ENCODE peak calls at places on chromosomes 7 and 10, in five cellular contexts. One of them, this sample, is unnamed.

GRCh38 chr7:7428806-7429205 is 106.9 kb downstream of the COL28A1 start:
- DNase-seq in KG1: no peak
- DNase-seq in HEK293T: no peak
- DNase-seq in BE2C: no peak
- DNase-seq in fibroblast of lung: peak
- DNase-seq in this sample: no peak

GRCh38 chr7:46972205-46972604 is 609.7 kb downstream of the TNS3 start:
- DNase-seq in KG1: no peak
- DNase-seq in HEK293T: no peak
- DNase-seq in BE2C: no peak
- DNase-seq in fibroblast of lung: peak
- DNase-seq in this sample: no peak

GRCh38 chr10:61389887-61390286 is 63.3 kb downstream of the TMEM26 start:
- DNase-seq in KG1: no peak
- DNase-seq in HEK293T: no peak
- DNase-seq in BE2C: no peak
- DNase-seq in fibroblast of lung: no peak
- DNase-seq in this sample: no peak

GRCh38 chr10:76285012-76285411 is 853.6 kb downstream of the LRMDA start:
- DNase-seq in KG1: no peak
- DNase-seq in HEK293T: no peak
- DNase-seq in BE2C: no peak
- DNase-seq in fibroblast of lung: peak
- DNase-seq in this sample: no peak

GRCh38 chr7:153886506-153887391 is 165.4 kb upstream of the DPP6 start:
- DNase-seq in KG1: no peak
- DNase-seq in HEK293T: no peak
- DNase-seq in BE2C: peak
- DNase-seq in fibroblast of lung: no peak
- DNase-seq in this sample: no peak

GRCh38 chr7:128104109-128104742 is 73.0 kb upstream of the LRRC4 start:
- DNase-seq in KG1: no peak
- DNase-seq in HEK293T: no peak
- DNase-seq in BE2C: peak
- DNase-seq in fibroblast of lung: peak
- DNase-seq in this sample: peak

GRCh38 chr7:115297651-115298050 is 375.8 kb downstream of the MDFIC start:
- DNase-seq in KG1: no peak
- DNase-seq in HEK293T: peak
- DNase-seq in BE2C: peak
- DNase-seq in fibroblast of lung: peak
- DNase-seq in this sample: no peak

GRCh38 chr10:124127965-124128810 is 34.8 kb upstream of the CHST15 start:
- DNase-seq in KG1: no peak
- DNase-seq in HEK293T: no peak
- DNase-seq in BE2C: no peak
- DNase-seq in fibroblast of lung: no peak
- DNase-seq in this sample: no peak

GRCh38 chr10:123808873-123809272 is 82.7 kb downstream of the CPXM2 start:
- DNase-seq in KG1: no peak
- DNase-seq in HEK293T: no peak
- DNase-seq in BE2C: no peak
- DNase-seq in fibroblast of lung: no peak
- DNase-seq in this sample: no peak

GRCh38 chr10:842795-843194 is 88.7 kb downstream of the LARP4B start:
- DNase-seq in KG1: no peak
- DNase-seq in HEK293T: no peak
- DNase-seq in BE2C: no peak
- DNase-seq in fibroblast of lung: no peak
- DNase-seq in this sample: no peak

GRCh38 chr7:116876664-116877442 is 14.5 kb downstream of the CAPZA2 start:
- DNase-seq in KG1: no peak
- DNase-seq in HEK293T: no peak
- DNase-seq in BE2C: peak
- DNase-seq in fibroblast of lung: peak
- DNase-seq in this sample: peak

GRCh38 chr7:23490357-23491131 is 20.3 kb upstream of the IGF2BP3 start:
- DNase-seq in KG1: no peak
- DNase-seq in HEK293T: no peak
- DNase-seq in BE2C: peak
- DNase-seq in fibroblast of lung: peak
- DNase-seq in this sample: no peak

GRCh38 chr10:119770928-119771327 is 45.1 kb downstream of the INPP5F start:
- DNase-seq in KG1: no peak
- DNase-seq in HEK293T: no peak
- DNase-seq in BE2C: no peak
- DNase-seq in fibroblast of lung: peak
- DNase-seq in this sample: no peak

GRCh38 chr10:43809211-43809930 is 160.7 kb upstream of the ZNF32 start:
- DNase-seq in KG1: no peak
- DNase-seq in HEK293T: no peak
- DNase-seq in BE2C: no peak
- DNase-seq in fibroblast of lung: peak
- DNase-seq in this sample: no peak

GRCh38 chr10:131758062-131758941 is 142.5 kb upstream of the PPP2R2D start:
- DNase-seq in KG1: no peak
- DNase-seq in HEK293T: no peak
- DNase-seq in BE2C: no peak
- DNase-seq in fibroblast of lung: no peak
- DNase-seq in this sample: no peak

GRCh38 chr7:23907012-23907411 is 197.0 kb downstream of the STK31 start:
- DNase-seq in KG1: no peak
- DNase-seq in HEK293T: no peak
- DNase-seq in BE2C: no peak
- DNase-seq in fibroblast of lung: no peak
- DNase-seq in this sample: no peak

GRCh38 chr10:112793197-112793921 is 156.7 kb upstream of the TCF7L2 start:
- DNase-seq in KG1: no peak
- DNase-seq in HEK293T: no peak
- DNase-seq in BE2C: no peak
- DNase-seq in fibroblast of lung: peak
- DNase-seq in this sample: no peak

GRCh38 chr10:132440791-132441565 is 44.0 kb downstream of the PWWP2B start:
- DNase-seq in KG1: no peak
- DNase-seq in HEK293T: no peak
- DNase-seq in BE2C: no peak
- DNase-seq in fibroblast of lung: no peak
- DNase-seq in this sample: no peak

GRCh38 chr7:15687645-15688025 is 1.2 kb upstream of the MEOX2 start:
- DNase-seq in KG1: no peak
- DNase-seq in HEK293T: no peak
- DNase-seq in BE2C: no peak
- DNase-seq in fibroblast of lung: no peak
- DNase-seq in this sample: peak

GRCh38 chr7:158111556-158111880 is 476.1 kb downstream of the PTPRN2 start:
- DNase-seq in KG1: no peak
- DNase-seq in HEK293T: no peak
- DNase-seq in BE2C: no peak
- DNase-seq in fibroblast of lung: no peak
- DNase-seq in this sample: no peak

GRCh38 chr10:659710-660141 is 29.7 kb downstream of the DIP2C start:
- DNase-seq in KG1: no peak
- DNase-seq in HEK293T: no peak
- DNase-seq in BE2C: no peak
- DNase-seq in fibroblast of lung: peak
- DNase-seq in this sample: no peak

GRCh38 chr7:114487174-114487573 is 72.6 kb downstream of the FOXP2 start:
- DNase-seq in KG1: no peak
- DNase-seq in HEK293T: no peak
- DNase-seq in BE2C: no peak
- DNase-seq in fibroblast of lung: no peak
- DNase-seq in this sample: no peak

GRCh38 chr7:45979275-45980180 is 58.5 kb upstream of the IGFBP3 start:
- DNase-seq in KG1: no peak
- DNase-seq in HEK293T: no peak
- DNase-seq in BE2C: no peak
- DNase-seq in fibroblast of lung: no peak
- DNase-seq in this sample: no peak

GRCh38 chr10:30529373-30529998 is 95.5 kb downstream of the MAP3K8 start:
- DNase-seq in KG1: peak
- DNase-seq in HEK293T: no peak
- DNase-seq in BE2C: no peak
- DNase-seq in fibroblast of lung: no peak
- DNase-seq in this sample: no peak

GRCh38 chr7:124856299-124856888 is 73.2 kb downstream of the POT1 start:
- DNase-seq in KG1: no peak
- DNase-seq in HEK293T: peak
- DNase-seq in BE2C: no peak
- DNase-seq in fibroblast of lung: peak
- DNase-seq in this sample: no peak

GRCh38 chr7:139842414-139843210 is 13.5 kb downstream of the TBXAS1 start:
- DNase-seq in KG1: no peak
- DNase-seq in HEK293T: no peak
- DNase-seq in BE2C: no peak
- DNase-seq in fibroblast of lung: peak
- DNase-seq in this sample: no peak

GRCh38 chr10:33793793-33794192 is 459.3 kb upstream of the NRP1 start:
- DNase-seq in KG1: no peak
- DNase-seq in HEK293T: no peak
- DNase-seq in BE2C: no peak
- DNase-seq in fibroblast of lung: no peak
- DNase-seq in this sample: no peak

GRCh38 chr10:98337484-98337883 is 69.5 kb upstream of the LOXL4 start:
- DNase-seq in KG1: no peak
- DNase-seq in HEK293T: no peak
- DNase-seq in BE2C: no peak
- DNase-seq in fibroblast of lung: no peak
- DNase-seq in this sample: no peak

GRCh38 chr10:87913170-87913921 is 49.9 kb downstream of the PTEN start:
- DNase-seq in KG1: no peak
- DNase-seq in HEK293T: no peak
- DNase-seq in BE2C: no peak
- DNase-seq in fibroblast of lung: peak
- DNase-seq in this sample: no peak

GRCh38 chr10:70620020-70620289 is 17.4 kb upstream of the PRF1 start:
- DNase-seq in KG1: no peak
- DNase-seq in HEK293T: no peak
- DNase-seq in BE2C: no peak
- DNase-seq in fibroblast of lung: no peak
- DNase-seq in this sample: no peak

GRCh38 chr10:30502266-30503058 is 68.5 kb downstream of the MAP3K8 start:
- DNase-seq in KG1: peak
- DNase-seq in HEK293T: no peak
- DNase-seq in BE2C: no peak
- DNase-seq in fibroblast of lung: peak
- DNase-seq in this sample: no peak

GRCh38 chr7:130356760-130357611 is 12.4 kb downstream of the CPA5 start:
- DNase-seq in KG1: no peak
- DNase-seq in HEK293T: no peak
- DNase-seq in BE2C: no peak
- DNase-seq in fibroblast of lung: peak
- DNase-seq in this sample: no peak